ENCODE peak calls at places on chromosome 18, in nine cellular contexts. V is activated CD4-positive, alpha-beta T cell treated with anti-CD3 and anti-CD28 coated beads, Interleukin-2, amount 10 ng/mL, durations not matched to agents 7 days and 5 days; L is left cardiac atrium; R is progenitor cell of endocrine pancreas; E is stimulated activated naive CD8-positive, alpha-beta T cell treated with anti-CD3 and anti-CD28 coated beads, Interleukin-15, amount 100 ng/mL, for 72 hours; Y is brain microvascular endothelial cell; I is frontal cortex; G is GDM1; H is psoas muscle. D is an unnamed sample.

GRCh38 chr18:62663731-62664336 is 51.5 kb upstream of the PHLPP1 start:
- DNase-seq in E (no peak), G (no peak), H (no peak), V (no peak), L (no peak), Y (peak; percentile 75), R (no peak), I (no peak), D (peak; percentile 5)

GRCh38 chr18:31596081-31596872 is 4.6 kb downstream of the TTR start:
- DNase-seq in G (no peak), V (no peak), H (no peak), Y (no peak), I (no peak), L (no peak), E (no peak), R (no peak), D (no peak)

GRCh38 chr18:76251691-76252090 is 243.4 kb downstream of the ZNF516 start:
- DNase-seq in V (no peak), Y (no peak), H (no peak), L (no peak), E (no peak), G (no peak), R (no peak), I (no peak), D (no peak)

GRCh38 chr18:45920367-45920766 is 46.8 kb downstream of the EPG5 start:
- DNase-seq in L (peak; percentile 89), R (no peak), I (no peak), V (no peak), Y (peak; percentile 30), E (no peak), G (no peak), H (peak; percentile 82), D (no peak)

GRCh38 chr18:58611471-58612131 is 17.3 kb downstream of the ALPK2 start:
- DNase-seq in I (no peak), L (no peak), V (no peak), Y (peak; percentile 40), R (no peak), E (no peak), G (no peak), H (no peak), D (no peak)

GRCh38 chr18:39296293-39296888 is 1730.8 kb upstream of the CELF4 start:
- DNase-seq in H (no peak), V (no peak), R (no peak), L (no peak), G (no peak), E (no peak), I (no peak), Y (no peak), D (no peak)

GRCh38 chr18:45521777-45522176 is 93.5 kb upstream of the SLC14A2 start:
- DNase-seq in V (no peak), L (peak; percentile 47), R (no peak), E (no peak), I (no peak), G (no peak), H (no peak), Y (peak; percentile 29), D (no peak)

GRCh38 chr18:49778826-49779465 is 34.4 kb downstream of the ACAA2 start:
- DNase-seq in H (no peak), E (no peak), R (no peak), L (no peak), I (no peak), G (no peak), Y (peak; percentile 33), V (no peak), D (no peak)